ENCODE peak calls at places on chromosomes 16 and 17, in five cellular contexts. D is stimulated activated CD4-positive, alpha-beta T cell treated with anti-CD3 and anti-CD28 coated beads, TNF-alpha, amount 100 ng/mL, for 48 hours; S is nucleus accumbens; Z is body of pancreas; I is activated CD8-positive, alpha-beta memory T cell treated with anti-CD3 and anti-CD28 coated beads for 1 hour. E is an unnamed sample.

GRCh38 chr16:11955713-11956123 is 9.3 kb upstream of the TNFRSF17 start:
- DNase-seq in D (no peak), S (no peak), Z (no peak), I (no peak), E (no peak)

GRCh38 chr16:5916711-5917191 is 819.2 kb upstream of the EEF2KMT start:
- DNase-seq in D (no peak), S (no peak), Z (no peak), I (no peak), E (no peak)

GRCh38 chr16:78437352-78437968 is 338.0 kb downstream of the WWOX start:
- DNase-seq in D (no peak), S (peak; percentile 0), Z (peak; percentile 12), I (no peak), E (peak; percentile 7)

GRCh38 chr16:71461686-71462648 is at the start of gene ZNF23:
- DNase-seq in D (peak; percentile 53), S (peak; percentile 87), Z (peak; percentile 85), I (peak; percentile 28), E (no peak)

GRCh38 chr17:5282639-5283217 is 644 bp downstream of the RABEP1 start:
- DNase-seq in D (peak; percentile 3), S (peak; percentile 51), Z (peak; percentile 22), I (no peak), E (no peak)

GRCh38 chr17:28328325-28328724 is 6.9 kb downstream of the IFT20 start:
- DNase-seq in D (no peak), S (no peak), Z (no peak), I (no peak), E (no peak)

GRCh38 chr17:17061516-17061915 is 19.3 kb downstream of the MPRIP start:
- DNase-seq in D (no peak), S (no peak), Z (no peak), I (no peak), E (no peak)

GRCh38 chr17:16342979-16343378 is 10.3 kb downstream of the CENPV start:
- DNase-seq in D (no peak), S (no peak), Z (no peak), I (no peak), E (no peak)

GRCh38 chr16:1011316-1012082 is 29.9 kb downstream of the SOX8 start:
- DNase-seq in D (no peak), S (no peak), Z (no peak), I (no peak), E (no peak)

GRCh38 chr16:9092282-9092962 is 978 bp downstream of the HAPSTR1 start:
- DNase-seq in D (no peak), S (peak; percentile 48), Z (peak; percentile 20), I (no peak), E (no peak)

GRCh38 chr17:7138800-7139381 is 24.3 kb upstream of the ASGR2 start:
- DNase-seq in D (no peak), S (no peak), Z (peak; percentile 31), I (no peak), E (no peak)

GRCh38 chr17:50917418-50917743 is 51.2 kb upstream of the TOB1 start:
- DNase-seq in D (no peak), S (peak; percentile 23), Z (no peak), I (no peak), E (no peak)

GRCh38 chr16:74743668-74744299 is 30.8 kb downstream of the FA2H start:
- DNase-seq in D (no peak), S (no peak), Z (peak; percentile 98), I (no peak), E (peak; percentile 59)

GRCh38 chr17:42866631-42867575 is 15.9 kb downstream of the AOC3 start:
- DNase-seq in D (no peak), S (no peak), Z (no peak), I (no peak), E (no peak)

GRCh38 chr17:43366809-43367587 is 31.8 kb upstream of the ARL4D start:
- DNase-seq in D (no peak), S (no peak), Z (no peak), I (no peak), E (no peak)

E was measured in Panc1.